ENCODE peak calls at places on chromosomes 7 and 10, in four cellular contexts. One of them, this sample, is unnamed.

GRCh38 chr7:7719235-7719634 is 828 bp upstream of the RPA3 start:
- DNase-seq in fibroblast of mammary gland: peak
- DNase-seq in kidney: no peak
- DNase-seq in PC-9: peak
- DNase-seq in this sample: peak

GRCh38 chr7:93723424-93724124 is 149.1 kb upstream of the CALCR start:
- DNase-seq in PC-9: no peak
- DNase-seq in fibroblast of mammary gland: no peak
- DNase-seq in kidney: no peak
- DNase-seq in this sample: no peak

GRCh38 chr7:27217951-27218350 is 18.1 kb upstream of the HOXA13 start:
- DNase-seq in kidney: no peak
- DNase-seq in PC-9: no peak
- DNase-seq in fibroblast of mammary gland: no peak
- DNase-seq in this sample: no peak

GRCh38 chr10:70455213-70455630 is 13.7 kb upstream of the NODAL start:
- DNase-seq in PC-9: no peak
- DNase-seq in kidney: no peak
- DNase-seq in fibroblast of mammary gland: no peak
- DNase-seq in this sample: no peak

GRCh38 chr7:17168399-17168798 is 130.1 kb upstream of the AHR start:
- DNase-seq in kidney: no peak
- DNase-seq in PC-9: no peak
- DNase-seq in fibroblast of mammary gland: no peak
- DNase-seq in this sample: no peak

GRCh38 chr7:78704504-78704903 is 749.0 kb downstream of the MAGI2 start:
- DNase-seq in PC-9: no peak
- DNase-seq in kidney: no peak
- DNase-seq in fibroblast of mammary gland: no peak
- DNase-seq in this sample: no peak

GRCh38 chr7:121456785-121457359 is 60.8 kb upstream of the FAM3C start:
- DNase-seq in PC-9: no peak
- DNase-seq in kidney: no peak
- DNase-seq in fibroblast of mammary gland: no peak
- DNase-seq in this sample: no peak

GRCh38 chr7:75789501-75789900 is 17.5 kb upstream of the CCL26 start:
- DNase-seq in kidney: no peak
- DNase-seq in fibroblast of mammary gland: no peak
- DNase-seq in PC-9: no peak
- DNase-seq in this sample: no peak

GRCh38 chr10:17504547-17505245 is 50.3 kb upstream of the ST8SIA6 start:
- DNase-seq in kidney: no peak
- DNase-seq in fibroblast of mammary gland: peak
- DNase-seq in PC-9: no peak
- DNase-seq in this sample: no peak

GRCh38 chr7:34133983-34134782 is 228.8 kb downstream of the BMPER start:
- DNase-seq in kidney: peak
- DNase-seq in PC-9: no peak
- DNase-seq in fibroblast of mammary gland: peak
- DNase-seq in this sample: peak

GRCh38 chr10:60853107-60853506 is 74.8 kb downstream of the CDK1 start:
- DNase-seq in kidney: no peak
- DNase-seq in PC-9: no peak
- DNase-seq in fibroblast of mammary gland: no peak
- DNase-seq in this sample: no peak

GRCh38 chr7:127047521-127047920 is 205.2 kb downstream of the GRM8 start:
- DNase-seq in PC-9: no peak
- DNase-seq in kidney: no peak
- DNase-seq in fibroblast of mammary gland: no peak
- DNase-seq in this sample: no peak

GRCh38 chr10:110535958-110536891 is 31.3 kb upstream of the SMC3 start:
- DNase-seq in kidney: no peak
- DNase-seq in fibroblast of mammary gland: peak
- DNase-seq in PC-9: peak
- DNase-seq in this sample: no peak

GRCh38 chr10:48885376-48885775 is 54.3 kb downstream of the LRRC18 start:
- DNase-seq in kidney: no peak
- DNase-seq in fibroblast of mammary gland: peak
- DNase-seq in PC-9: no peak
- DNase-seq in this sample: no peak

GRCh38 chr10:4889959-4890358 is 64.0 kb downstream of the AKR1E2 start:
- DNase-seq in fibroblast of mammary gland: no peak
- DNase-seq in kidney: no peak
- DNase-seq in PC-9: no peak
- DNase-seq in this sample: no peak

GRCh38 chr7:138739859-138740258 is 38.7 kb upstream of the SVOPL start:
- DNase-seq in PC-9: no peak
- DNase-seq in kidney: peak
- DNase-seq in fibroblast of mammary gland: no peak
- DNase-seq in this sample: no peak

GRCh38 chr7:84188811-84189405 is 5.7 kb downstream of the SEMA3A start:
- DNase-seq in fibroblast of mammary gland: no peak
- DNase-seq in kidney: no peak
- DNase-seq in PC-9: no peak
- DNase-seq in this sample: no peak

GRCh38 chr10:53223846-53224245 is 451.3 kb upstream of the MBL2 start:
- DNase-seq in PC-9: no peak
- DNase-seq in kidney: no peak
- DNase-seq in fibroblast of mammary gland: no peak
- DNase-seq in this sample: no peak

GRCh38 chr7:70319057-70319456 is 720.8 kb downstream of the AUTS2 start:
- DNase-seq in PC-9: no peak
- DNase-seq in kidney: no peak
- DNase-seq in fibroblast of mammary gland: no peak
- DNase-seq in this sample: no peak

GRCh38 chr10:127017406-127018297 is 112.4 kb downstream of the DOCK1 start:
- DNase-seq in PC-9: no peak
- DNase-seq in kidney: no peak
- DNase-seq in fibroblast of mammary gland: no peak
- DNase-seq in this sample: no peak

GRCh38 chr10:22054946-22055345 is 51.4 kb upstream of the DNAJC1 start:
- DNase-seq in fibroblast of mammary gland: no peak
- DNase-seq in kidney: no peak
- DNase-seq in PC-9: no peak
- DNase-seq in this sample: peak

GRCh38 chr7:154591544-154591943 is 411.4 kb downstream of the PAXIP1 start:
- DNase-seq in kidney: no peak
- DNase-seq in PC-9: no peak
- DNase-seq in fibroblast of mammary gland: no peak
- DNase-seq in this sample: no peak

GRCh38 chr10:127195571-127196226 is 692 bp downstream of the INSYN2A start:
- DNase-seq in kidney: peak
- DNase-seq in fibroblast of mammary gland: peak
- DNase-seq in PC-9: no peak
- DNase-seq in this sample: no peak

GRCh38 chr10:98293550-98294269 is 25.7 kb upstream of the LOXL4 start:
- DNase-seq in PC-9: peak
- DNase-seq in kidney: no peak
- DNase-seq in fibroblast of mammary gland: peak
- DNase-seq in this sample: no peak

GRCh38 chr10:1368772-1369171 is 312.6 kb downstream of the WDR37 start:
- DNase-seq in PC-9: no peak
- DNase-seq in kidney: no peak
- DNase-seq in fibroblast of mammary gland: no peak
- DNase-seq in this sample: no peak

GRCh38 chr10:82319046-82319445 is 444.1 kb downstream of the NRG3 start:
- DNase-seq in fibroblast of mammary gland: no peak
- DNase-seq in kidney: no peak
- DNase-seq in PC-9: no peak
- DNase-seq in this sample: no peak

GRCh38 chr7:17090751-17091150 is 207.7 kb upstream of the AHR start:
- DNase-seq in kidney: no peak
- DNase-seq in PC-9: peak
- DNase-seq in fibroblast of mammary gland: peak
- DNase-seq in this sample: peak

DNA sequence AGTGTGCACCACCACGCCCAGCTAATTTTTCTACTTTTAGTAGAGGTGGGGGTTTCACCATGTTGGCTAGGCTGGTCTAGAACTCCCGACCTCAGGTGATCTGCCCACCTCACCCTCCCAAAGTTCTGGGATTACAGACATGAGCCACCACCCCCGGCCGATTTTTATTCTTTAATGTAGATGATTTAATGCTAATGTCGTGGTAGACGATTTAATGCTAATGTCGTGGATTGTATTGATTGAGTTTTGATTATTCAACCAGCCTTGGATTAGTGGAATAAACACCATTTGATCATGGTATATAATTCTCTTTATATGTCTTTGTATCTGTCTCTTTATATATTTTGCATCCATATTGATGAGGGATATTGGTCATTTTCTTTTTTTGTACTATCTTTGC is 52.6 kb downstream of the OGDH start:
- DNase-seq in kidney: no peak
- DNase-seq in fibroblast of mammary gland: no peak
- DNase-seq in PC-9: no peak
- DNase-seq in this sample: no peak
- H3K4me3 ChIP-seq in kidney: no peak
- H3K4me3 ChIP-seq in fibroblast of mammary gland: no peak
- H3K4me3 ChIP-seq in PC-9: no peak
- H3K4me3 ChIP-seq in this sample: no peak

GRCh38 chr10:30170146-30170545 is 110.8 kb upstream of the JCAD start:
- DNase-seq in fibroblast of mammary gland: no peak
- DNase-seq in PC-9: no peak
- DNase-seq in kidney: no peak
- DNase-seq in this sample: no peak

GRCh38 chr10:30170814-30171213 is 111.4 kb upstream of the JCAD start:
- DNase-seq in kidney: no peak
- DNase-seq in PC-9: peak
- DNase-seq in fibroblast of mammary gland: peak
- DNase-seq in this sample: no peak

GRCh38 chr10:30171601-30172000 is 112.2 kb upstream of the JCAD start:
- DNase-seq in fibroblast of mammary gland: no peak
- DNase-seq in PC-9: no peak
- DNase-seq in kidney: no peak
- DNase-seq in this sample: no peak

GRCh38 chr10:30172096-30172495 is 112.7 kb upstream of the JCAD start:
- DNase-seq in PC-9: no peak
- DNase-seq in kidney: no peak
- DNase-seq in fibroblast of mammary gland: no peak
- DNase-seq in this sample: no peak

GRCh38 chr10:30172663-30173062 is 113.3 kb upstream of the JCAD start:
- DNase-seq in kidney: no peak
- DNase-seq in fibroblast of mammary gland: peak
- DNase-seq in PC-9: no peak
- DNase-seq in this sample: no peak
- TF ChIP-seq CTCF in kidney: no peak
- TF ChIP-seq CTCF in fibroblast of mammary gland: no peak
- TF ChIP-seq CTCF in PC-9: no peak
- TF ChIP-seq CTCF in this sample: no peak

GRCh38 chr10:119370046-119370770 is 162.8 kb downstream of the GRK5 start:
- DNase-seq in fibroblast of mammary gland: peak
- DNase-seq in kidney: no peak
- DNase-seq in PC-9: no peak
- DNase-seq in this sample: peak
- H3K4me3 ChIP-seq in fibroblast of mammary gland: no peak
- H3K4me3 ChIP-seq in kidney: no peak
- H3K4me3 ChIP-seq in PC-9: no peak
- H3K4me3 ChIP-seq in this sample: peak

GRCh38 chr10:85995791-85996190 is 370.8 kb downstream of the GRID1 start:
- DNase-seq in kidney: no peak
- DNase-seq in PC-9: no peak
- DNase-seq in fibroblast of mammary gland: peak
- DNase-seq in this sample: no peak
- TF ChIP-seq CTCF in kidney: peak
- TF ChIP-seq CTCF in PC-9: peak
- TF ChIP-seq CTCF in fibroblast of mammary gland: peak
- TF ChIP-seq CTCF in this sample: no peak

This sample was measured in HFF-Myc.